ENCODE peak calls at places on chromosomes 3 and 15, in ten cellular contexts. A is endothelial cell of umbilical vein, P is pancreas, X is A549, Z is suprapubic skin, O is lung, I is fibroblast of pulmonary artery, W is fibroblast of mammary gland, D is sigmoid colon, F is cardiac muscle cell. S is an unnamed sample.
A peak's percentile ranks its signal among the peaks of the same experiment; 100 is the strongest.

GRCh38 chr3:133488785-133489367 is 84.6 kb upstream of the CDV3 start:
- DNase-seq in W (peak; percentile 62), O (no peak), D (no peak), A (peak; percentile 60), X (no peak), Z (no peak), I (peak; percentile 72), P (peak; percentile 28), F (peak; percentile 73), S (no peak)

GRCh38 chr3:30408105-30408557 is 198.3 kb upstream of the TGFBR2 start:
- DNase-seq in I (peak; percentile 28), O (no peak), P (no peak), Z (no peak), D (no peak), X (no peak), W (peak; percentile 57), A (peak; percentile 12), F (no peak), S (no peak)

GRCh38 chr3:114025451-114025850 is 30.9 kb downstream of the CCDC191 start:
- DNase-seq in A (no peak), P (no peak), Z (no peak), I (no peak), F (no peak), W (no peak), D (no peak), O (no peak), X (no peak), S (no peak)

GRCh38 chr3:184743248-184743647 is 31.4 kb upstream of the MAGEF1 start:
- DNase-seq in A (no peak), Z (no peak), F (no peak), W (no peak), O (no peak), X (no peak), I (no peak), D (no peak), P (no peak), S (no peak)

GRCh38 chr3:59069838-59070237 is 20.0 kb upstream of the CFAP20DC start:
- DNase-seq in X (no peak), F (no peak), W (no peak), I (no peak), A (no peak), D (no peak), Z (no peak), O (no peak), P (no peak), S (no peak)

GRCh38 chr3:141302364-141303141 is 65.8 kb upstream of the ZBTB38 start:
- DNase-seq in X (peak; percentile 28), I (peak; percentile 71), F (peak; percentile 44), A (no peak), D (no peak), Z (no peak), W (peak; percentile 34), O (no peak), P (no peak), S (no peak)

GRCh38 chr3:89246326-89246725 is 138.9 kb downstream of the EPHA3 start:
- DNase-seq in I (no peak), P (no peak), F (no peak), Z (no peak), D (no peak), W (no peak), O (no peak), A (no peak), X (no peak), S (no peak)

GRCh38 chr3:47443611-47443995 is 32.1 kb downstream of the SCAP start:
- DNase-seq in X (peak; percentile 20), O (no peak), W (no peak), I (no peak), A (no peak), P (no peak), F (no peak), Z (peak; percentile 63), D (no peak), S (no peak)

GRCh38 chr15:79863886-79864285 is 32.9 kb downstream of the MTHFS start:
- DNase-seq in W (peak; percentile 70), P (no peak), X (no peak), I (peak; percentile 10), Z (no peak), D (no peak), F (no peak), O (no peak), A (peak; percentile 73), S (no peak)

GRCh38 chr15:79853492-79854328 is 43.1 kb downstream of the MTHFS start:
- DNase-seq in D (peak; percentile 65), F (peak; percentile 91), Z (no peak), X (peak; percentile 71), P (peak; percentile 55), O (peak; percentile 64), I (peak; percentile 90), A (peak; percentile 88), W (peak; percentile 90), S (no peak)

GRCh38 chr15:79858469-79858868 is 38.3 kb downstream of the MTHFS start:
- DNase-seq in P (no peak), X (no peak), W (peak; percentile 21), O (no peak), Z (no peak), F (peak; percentile 21), A (no peak), I (peak; percentile 27), D (no peak), S (no peak)
- TF ChIP-seq CTCF in P (no peak), X (peak; percentile 59), W (peak; percentile 17), O (no peak), Z (no peak), F (peak; percentile 28), A (no peak), I (peak; percentile 36), D (no peak), S (no peak)

GRCh38 chr3:137263982-137264777 is 306.4 kb downstream of the IL20RB start:
- DNase-seq in X (no peak), D (no peak), Z (no peak), F (no peak), P (no peak), I (no peak), W (no peak), O (no peak), A (no peak), S (no peak)
- H3K4me3 ChIP-seq in X (no peak overlapping the region), D (no peak overlapping the region), Z (no peak overlapping the region), F (no peak overlapping the region), P (no peak overlapping the region), I (no peak overlapping the region), W (no peak overlapping the region), O (no peak overlapping the region), A (no peak overlapping the region), S (no peak overlapping the region)

DNA sequence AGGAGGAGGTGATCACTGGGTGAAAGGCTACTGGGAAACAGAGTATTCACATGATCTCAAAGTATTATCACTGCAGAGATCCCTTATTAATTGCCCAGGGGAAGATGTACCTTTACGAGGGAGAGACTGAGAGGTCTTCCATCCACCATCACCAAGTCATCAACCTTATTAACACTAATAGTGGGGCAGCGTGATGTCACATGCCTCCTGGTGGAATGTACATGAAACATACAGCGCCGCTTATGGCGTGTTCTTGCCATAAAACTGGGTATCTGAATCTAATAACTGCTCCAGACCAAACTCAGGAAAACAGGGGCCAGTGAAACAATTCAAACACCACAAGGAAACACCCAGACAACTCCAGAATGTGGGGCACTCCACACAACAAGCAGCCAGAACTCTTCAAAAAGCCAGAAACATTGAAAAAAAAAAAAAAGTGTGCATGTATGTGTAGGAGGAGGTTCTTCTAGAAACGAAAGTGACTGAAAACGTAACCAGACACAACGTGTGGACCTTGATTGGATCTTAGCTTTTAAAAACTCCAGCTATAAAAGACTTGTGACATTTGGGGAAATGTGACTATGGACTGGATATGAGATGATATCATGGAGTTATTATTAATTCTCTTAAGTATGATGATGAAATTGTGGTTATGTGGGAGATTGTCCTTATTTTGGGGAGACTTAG is 4.6 kb downstream of the STIMATE start:
- DNase-seq in F (peak; percentile 46), D (no peak), O (no peak), X (no peak), I (peak; percentile 60), Z (no peak), A (no peak), P (no peak), W (peak; percentile 38), S (no peak)
- TF ChIP-seq CTCF in F (peak; percentile 7), D (no peak), O (no peak), X (no peak), I (no peak), Z (no peak), A (no peak), P (no peak), W (no peak), S (no peak)

GRCh38 chr15:81003023-81003350 is 2.3 kb downstream of the TLNRD1 start:
- DNase-seq in X (no peak), D (no peak), F (no peak), A (no peak), Z (no peak), O (no peak), W (no peak), P (no peak), I (no peak), S (no peak)
- H3K4me3 ChIP-seq in X (no peak overlapping the region), D (peak overlapping the region; percentile 87), F (no peak overlapping the region), A (no peak overlapping the region), Z (peak overlapping the region; percentile 70), O (peak overlapping the region; percentile 88), W (peak overlapping the region; percentile 13), P (peak overlapping the region; percentile 98), I (peak overlapping the region; percentile 90), S (peak overlapping the region; percentile 83)

GRCh38 chr15:44426975-44427755 is at the start of gene CTDSPL2:
- DNase-seq in D (peak; percentile 99), X (peak; percentile 72), I (peak; percentile 99), P (peak; percentile 99), O (peak; percentile 98), A (peak; percentile 100), Z (peak; percentile 98), W (peak; percentile 99), F (peak; percentile 100), S (peak; percentile 99)
- TF ChIP-seq CTCF in D (peak; percentile 19), X (no peak), I (peak; percentile 7), P (no peak), O (peak; percentile 9), A (peak; percentile 46), Z (no peak), W (peak; percentile 0), F (peak; percentile 48), S (no peak)

S was measured in coronary artery.